ENCODE peak calls at places on chromosomes 6 and 20, in seven cellular contexts. V, E, Y, W, M, L and D are unnamed samples.
A peak's percentile ranks its signal among the peaks of the same experiment; 100 is the strongest.

GRCh38 chr20:58612021-58612700 is 38.9 kb upstream of the STX16 start:
- ATAC-seq in L (no peak), Y (no peak), W (no peak), M (no peak), E (no peak), V (peak; percentile 79), D (peak; percentile 13)

GRCh38 chr6:83199173-83199864 is 6.2 kb downstream of the RWDD2A start:
- ATAC-seq in E (no peak), W (no peak), Y (peak; percentile 31), V (no peak), M (no peak), L (peak; percentile 88), D (peak; percentile 15)

GRCh38 chr6:151690303-151690702 is 117.2 kb upstream of the ESR1 start:
- ATAC-seq in L (no peak), V (peak; percentile 85), W (no peak), Y (no peak), E (no peak), M (peak; percentile 44), D (peak; percentile 24)

GRCh38 chr6:50096267-50096666 is 46.5 kb upstream of the DEFB112 start:
- ATAC-seq in Y (no peak), E (no peak), L (no peak), W (no peak), V (no peak), M (no peak), D (no peak)

GRCh38 chr6:40197371-40197770 is 263.1 kb upstream of the MOCS1 start:
- ATAC-seq in Y (no peak), L (no peak), V (no peak), W (no peak), E (no peak), M (no peak), D (no peak)

GRCh38 chr20:23147964-23148720 is 62.0 kb upstream of the CD93 start:
- ATAC-seq in E (peak; percentile 56), W (peak; percentile 67), L (peak; percentile 64), M (peak; percentile 43), V (no peak), Y (peak; percentile 75), D (peak; percentile 45)

GRCh38 chr20:38460040-38460623 is 12.5 kb upstream of the RALGAPB start:
- ATAC-seq in W (peak; percentile 99), M (no peak), Y (peak; percentile 91), V (peak; percentile 87), L (no peak), E (peak; percentile 100), D (peak; percentile 95)

GRCh38 chr6:132683543-132683942 is 24.6 kb upstream of the TAAR1 start:
- ATAC-seq in M (no peak), Y (no peak), W (peak; percentile 73), V (no peak), L (no peak), E (no peak), D (no peak)

GRCh38 chr6:166008441-166009369 is 158.9 kb downstream of the TBXT start:
- ATAC-seq in E (peak; percentile 71), W (peak; percentile 32), L (peak; percentile 29), M (no peak), V (no peak), Y (no peak), D (peak; percentile 26)

GRCh38 chr20:36833275-36834020 is 42.5 kb upstream of the TLDC2 start:
- ATAC-seq in V (no peak), W (no peak), E (no peak), M (no peak), L (no peak), Y (no peak), D (no peak)

GRCh38 chr20:58923117-58923712 is 57.8 kb upstream of the NELFCD start:
- ATAC-seq in Y (no peak), V (peak; percentile 70), E (no peak), L (no peak), W (no peak), M (no peak), D (no peak)

GRCh38 chr20:10504893-10505292 is 69.8 kb downstream of the SLX4IP start:
- ATAC-seq in M (no peak), E (no peak), W (peak; percentile 37), V (no peak), Y (no peak), L (no peak), D (no peak)

GRCh38 chr6:111739257-111739696 is 133.6 kb upstream of the TRAF3IP2 start:
- ATAC-seq in M (no peak), V (no peak), E (no peak), L (no peak), W (no peak), Y (no peak), D (peak; percentile 63)

GRCh38 chr20:53565254-53565653 is 28.4 kb downstream of the ZNF217 start:
- ATAC-seq in V (no peak), W (no peak), Y (no peak), M (no peak), E (no peak), L (no peak), D (no peak)

GRCh38 chr20:18190466-18191233 is 53.0 kb downstream of the KAT14 start:
- ATAC-seq in W (peak; percentile 74), V (no peak), L (peak; percentile 39), Y (no peak), E (no peak), M (no peak), D (no peak)

GRCh38 chr6:137217801-137218472 is 1.2 kb downstream of the IFNGR1 start:
- ATAC-seq in M (no peak), V (peak; percentile 52), W (no peak), Y (no peak), E (no peak), L (no peak), D (no peak)

GRCh38 chr20:19947611-19948264 is 69.4 kb upstream of the NAA20 start:
- ATAC-seq in L (peak; percentile 60), Y (no peak), W (peak; percentile 33), M (no peak), E (no peak), V (no peak), D (no peak)

GRCh38 chr20:51529027-51529749 is 13.3 kb downstream of the NFATC2 start:
- ATAC-seq in Y (no peak), L (no peak), E (no peak), M (no peak), W (no peak), V (no peak), D (peak; percentile 54)

GRCh38 chr6:50699086-50699886 is 14.0 kb upstream of the TFAP2D start:
- ATAC-seq in W (no peak), E (no peak), L (no peak), Y (no peak), M (no peak), V (no peak), D (no peak)